ENCODE peak calls at places on chromosomes 13 and 19, in nine cellular contexts. One of them, this sample, is unnamed.
A peak's percentile ranks its signal among the peaks of the same experiment; 100 is the strongest.

GRCh38 chr13:98570929-98571372 is 6.0 kb downstream of the STK24 start:
- DNase-seq in mucosa of descending colon: peak; percentile 55
- DNase-seq in left ventricle myocardium inferior: no peak
- DNase-seq in choroid plexus epithelial cell: peak; percentile 35
- DNase-seq in Peyer's patch: peak; percentile 72
- DNase-seq in transverse colon: peak; percentile 61
- DNase-seq in AG04449: no peak
- DNase-seq in mesothelial cell of epicardium: no peak
- DNase-seq in heart left ventricle: no peak
- DNase-seq in this sample: peak; percentile 81

GRCh38 chr13:109569938-109570711 is 216.3 kb downstream of the IRS2 start:
- DNase-seq in left ventricle myocardium inferior: no peak
- DNase-seq in mesothelial cell of epicardium: no peak
- DNase-seq in choroid plexus epithelial cell: peak; percentile 16
- DNase-seq in mucosa of descending colon: no peak
- DNase-seq in AG04449: no peak
- DNase-seq in heart left ventricle: no peak
- DNase-seq in Peyer's patch: no peak
- DNase-seq in transverse colon: no peak
- DNase-seq in this sample: peak; percentile 20

GRCh38 chr13:50543767-50544166 is 299.7 kb downstream of the DLEU7 start:
- DNase-seq in mucosa of descending colon: no peak
- DNase-seq in heart left ventricle: no peak
- DNase-seq in choroid plexus epithelial cell: peak; percentile 91
- DNase-seq in mesothelial cell of epicardium: no peak
- DNase-seq in Peyer's patch: no peak
- DNase-seq in transverse colon: no peak
- DNase-seq in left ventricle myocardium inferior: no peak
- DNase-seq in AG04449: peak; percentile 65
- DNase-seq in this sample: no peak

GRCh38 chr19:45779231-45780145 is 2.8 kb downstream of the DMPK start:
- DNase-seq in mesothelial cell of epicardium: peak; percentile 93
- DNase-seq in AG04449: no peak
- DNase-seq in heart left ventricle: peak; percentile 80
- DNase-seq in transverse colon: peak; percentile 97
- DNase-seq in mucosa of descending colon: peak; percentile 99
- DNase-seq in left ventricle myocardium inferior: peak; percentile 78
- DNase-seq in choroid plexus epithelial cell: peak; percentile 52
- DNase-seq in Peyer's patch: peak; percentile 84
- DNase-seq in this sample: peak; percentile 96

GRCh38 chr19:50794074-50794777 is 4.0 kb downstream of the ACP4 start:
- DNase-seq in Peyer's patch: no peak
- DNase-seq in mesothelial cell of epicardium: no peak
- DNase-seq in mucosa of descending colon: peak; percentile 66
- DNase-seq in heart left ventricle: no peak
- DNase-seq in choroid plexus epithelial cell: peak; percentile 12
- DNase-seq in AG04449: no peak
- DNase-seq in transverse colon: peak; percentile 38
- DNase-seq in left ventricle myocardium inferior: no peak
- DNase-seq in this sample: peak; percentile 72

GRCh38 chr13:78758549-78758948 is 99.6 kb upstream of the OBI1 start:
- DNase-seq in AG04449: no peak
- DNase-seq in mucosa of descending colon: no peak
- DNase-seq in heart left ventricle: no peak
- DNase-seq in mesothelial cell of epicardium: no peak
- DNase-seq in choroid plexus epithelial cell: no peak
- DNase-seq in transverse colon: no peak
- DNase-seq in Peyer's patch: no peak
- DNase-seq in left ventricle myocardium inferior: no peak
- DNase-seq in this sample: no peak

GRCh38 chr19:16624236-16624635 is 3.8 kb downstream of the MED26 start:
- DNase-seq in mucosa of descending colon: no peak
- DNase-seq in Peyer's patch: no peak
- DNase-seq in AG04449: no peak
- DNase-seq in heart left ventricle: no peak
- DNase-seq in choroid plexus epithelial cell: no peak
- DNase-seq in mesothelial cell of epicardium: no peak
- DNase-seq in left ventricle myocardium inferior: no peak
- DNase-seq in transverse colon: no peak
- DNase-seq in this sample: no peak

GRCh38 chr19:6828306-6828697 is 55.8 kb downstream of the VAV1 start:
- DNase-seq in transverse colon: no peak
- DNase-seq in AG04449: no peak
- DNase-seq in mucosa of descending colon: no peak
- DNase-seq in left ventricle myocardium inferior: no peak
- DNase-seq in heart left ventricle: no peak
- DNase-seq in choroid plexus epithelial cell: no peak
- DNase-seq in Peyer's patch: no peak
- DNase-seq in mesothelial cell of epicardium: no peak
- DNase-seq in this sample: no peak

GRCh38 chr19:18879579-18880373 is 16.2 kb downstream of the CERS1 start:
- DNase-seq in choroid plexus epithelial cell: peak; percentile 15
- DNase-seq in AG04449: no peak
- DNase-seq in mesothelial cell of epicardium: no peak
- DNase-seq in heart left ventricle: no peak
- DNase-seq in mucosa of descending colon: peak; percentile 89
- DNase-seq in left ventricle myocardium inferior: no peak
- DNase-seq in transverse colon: peak; percentile 87
- DNase-seq in Peyer's patch: no peak
- DNase-seq in this sample: no peak

GRCh38 chr19:35436477-35437141 is 11.4 kb upstream of the FFAR2 start:
- DNase-seq in mucosa of descending colon: peak; percentile 57
- DNase-seq in Peyer's patch: no peak
- DNase-seq in mesothelial cell of epicardium: no peak
- DNase-seq in AG04449: no peak
- DNase-seq in choroid plexus epithelial cell: peak; percentile 40
- DNase-seq in transverse colon: peak; percentile 46
- DNase-seq in left ventricle myocardium inferior: no peak
- DNase-seq in heart left ventricle: no peak
- DNase-seq in this sample: peak; percentile 50

GRCh38 chr19:35742121-35742724 is at the start of gene IGFLR1:
- DNase-seq in heart left ventricle: no peak
- DNase-seq in mucosa of descending colon: no peak
- DNase-seq in mesothelial cell of epicardium: no peak
- DNase-seq in choroid plexus epithelial cell: no peak
- DNase-seq in AG04449: no peak
- DNase-seq in Peyer's patch: peak; percentile 81
- DNase-seq in left ventricle myocardium inferior: no peak
- DNase-seq in transverse colon: peak; percentile 67
- DNase-seq in this sample: peak; percentile 70

GRCh38 chr13:42364613-42365000 is 92.7 kb downstream of the AKAP11 start:
- DNase-seq in Peyer's patch: no peak
- DNase-seq in heart left ventricle: no peak
- DNase-seq in transverse colon: no peak
- DNase-seq in mesothelial cell of epicardium: no peak
- DNase-seq in AG04449: no peak
- DNase-seq in mucosa of descending colon: no peak
- DNase-seq in choroid plexus epithelial cell: peak; percentile 63
- DNase-seq in left ventricle myocardium inferior: no peak
- DNase-seq in this sample: no peak

GRCh38 chr13:24196593-24197197 is 36.2 kb downstream of the SPATA13 start:
- DNase-seq in AG04449: no peak
- DNase-seq in left ventricle myocardium inferior: no peak
- DNase-seq in heart left ventricle: no peak
- DNase-seq in mesothelial cell of epicardium: no peak
- DNase-seq in Peyer's patch: no peak
- DNase-seq in mucosa of descending colon: no peak
- DNase-seq in transverse colon: no peak
- DNase-seq in choroid plexus epithelial cell: no peak
- DNase-seq in this sample: no peak

GRCh38 chr13:42047561-42048322 is 706 bp upstream of the DGKH start:
- DNase-seq in heart left ventricle: peak; percentile 53
- DNase-seq in AG04449: no peak
- DNase-seq in transverse colon: peak; percentile 76
- DNase-seq in left ventricle myocardium inferior: peak; percentile 29
- DNase-seq in Peyer's patch: no peak
- DNase-seq in mesothelial cell of epicardium: peak; percentile 51
- DNase-seq in mucosa of descending colon: peak; percentile 80
- DNase-seq in choroid plexus epithelial cell: peak; percentile 71
- DNase-seq in this sample: peak; percentile 69

GRCh38 chr13:90414691-90415596 is 932.5 kb upstream of the MIR17HG start:
- DNase-seq in mesothelial cell of epicardium: no peak
- DNase-seq in mucosa of descending colon: no peak
- DNase-seq in Peyer's patch: no peak
- DNase-seq in transverse colon: no peak
- DNase-seq in heart left ventricle: no peak
- DNase-seq in AG04449: peak; percentile 7
- DNase-seq in choroid plexus epithelial cell: peak; percentile 89
- DNase-seq in left ventricle myocardium inferior: no peak
- DNase-seq in this sample: no peak

GRCh38 chr19:46944918-46945628 is 74.6 kb upstream of the NPAS1 start:
- DNase-seq in left ventricle myocardium inferior: peak; percentile 77
- DNase-seq in mucosa of descending colon: peak; percentile 62
- DNase-seq in Peyer's patch: no peak
- DNase-seq in heart left ventricle: peak; percentile 80
- DNase-seq in mesothelial cell of epicardium: no peak
- DNase-seq in choroid plexus epithelial cell: peak; percentile 76
- DNase-seq in transverse colon: peak; percentile 46
- DNase-seq in AG04449: no peak
- DNase-seq in this sample: no peak

GRCh38 chr19:39412100-39412866 is at the start of gene PLEKHG2:
- DNase-seq in heart left ventricle: peak; percentile 98
- DNase-seq in choroid plexus epithelial cell: peak; percentile 100
- DNase-seq in AG04449: peak; percentile 99
- DNase-seq in transverse colon: peak; percentile 97
- DNase-seq in left ventricle myocardium inferior: peak; percentile 95
- DNase-seq in mesothelial cell of epicardium: peak; percentile 100
- DNase-seq in mucosa of descending colon: peak; percentile 98
- DNase-seq in Peyer's patch: peak; percentile 97
- DNase-seq in this sample: peak; percentile 98

GRCh38 chr19:39413903-39414608 is 1.6 kb downstream of the PLEKHG2 start:
- DNase-seq in mucosa of descending colon: no peak
- DNase-seq in heart left ventricle: peak; percentile 40
- DNase-seq in AG04449: no peak
- DNase-seq in left ventricle myocardium inferior: no peak
- DNase-seq in choroid plexus epithelial cell: no peak
- DNase-seq in Peyer's patch: no peak
- DNase-seq in mesothelial cell of epicardium: no peak
- DNase-seq in transverse colon: peak; percentile 31
- DNase-seq in this sample: no peak

GRCh38 chr19:39413269-39413902 is 917 bp downstream of the PLEKHG2 start:
- DNase-seq in mucosa of descending colon: peak; percentile 66
- DNase-seq in AG04449: no peak
- DNase-seq in choroid plexus epithelial cell: peak; percentile 50
- DNase-seq in left ventricle myocardium inferior: peak; percentile 83
- DNase-seq in mesothelial cell of epicardium: peak; percentile 73
- DNase-seq in transverse colon: peak; percentile 58
- DNase-seq in heart left ventricle: peak; percentile 84
- DNase-seq in Peyer's patch: peak; percentile 49
- DNase-seq in this sample: no peak

GRCh38 chr19:39411832-39412099 is 703 bp upstream of the PLEKHG2 start:
- DNase-seq in AG04449: no peak
- DNase-seq in choroid plexus epithelial cell: peak; percentile 96
- DNase-seq in Peyer's patch: peak; percentile 96
- DNase-seq in mucosa of descending colon: peak; percentile 92
- DNase-seq in heart left ventricle: peak; percentile 88
- DNase-seq in mesothelial cell of epicardium: peak; percentile 92
- DNase-seq in transverse colon: peak; percentile 96
- DNase-seq in left ventricle myocardium inferior: peak; percentile 93
- DNase-seq in this sample: peak; percentile 57

GRCh38 chr19:39412867-39413268 is 399 bp downstream of the PLEKHG2 start:
- DNase-seq in transverse colon: no peak
- DNase-seq in left ventricle myocardium inferior: no peak
- DNase-seq in mucosa of descending colon: no peak
- DNase-seq in AG04449: no peak
- DNase-seq in choroid plexus epithelial cell: no peak
- DNase-seq in mesothelial cell of epicardium: peak; percentile 63
- DNase-seq in Peyer's patch: peak; percentile 47
- DNase-seq in heart left ventricle: no peak
- DNase-seq in this sample: no peak
- TF ChIP-seq CTCF in transverse colon: no peak
- TF ChIP-seq CTCF in left ventricle myocardium inferior: peak; percentile 6
- TF ChIP-seq CTCF in mucosa of descending colon: no peak
- TF ChIP-seq CTCF in AG04449: no peak
- TF ChIP-seq CTCF in choroid plexus epithelial cell: no peak
- TF ChIP-seq CTCF in mesothelial cell of epicardium: peak; percentile 38
- TF ChIP-seq CTCF in Peyer's patch: no peak
- TF ChIP-seq CTCF in heart left ventricle: no peak
- TF ChIP-seq CTCF in this sample: no peak

DNA sequence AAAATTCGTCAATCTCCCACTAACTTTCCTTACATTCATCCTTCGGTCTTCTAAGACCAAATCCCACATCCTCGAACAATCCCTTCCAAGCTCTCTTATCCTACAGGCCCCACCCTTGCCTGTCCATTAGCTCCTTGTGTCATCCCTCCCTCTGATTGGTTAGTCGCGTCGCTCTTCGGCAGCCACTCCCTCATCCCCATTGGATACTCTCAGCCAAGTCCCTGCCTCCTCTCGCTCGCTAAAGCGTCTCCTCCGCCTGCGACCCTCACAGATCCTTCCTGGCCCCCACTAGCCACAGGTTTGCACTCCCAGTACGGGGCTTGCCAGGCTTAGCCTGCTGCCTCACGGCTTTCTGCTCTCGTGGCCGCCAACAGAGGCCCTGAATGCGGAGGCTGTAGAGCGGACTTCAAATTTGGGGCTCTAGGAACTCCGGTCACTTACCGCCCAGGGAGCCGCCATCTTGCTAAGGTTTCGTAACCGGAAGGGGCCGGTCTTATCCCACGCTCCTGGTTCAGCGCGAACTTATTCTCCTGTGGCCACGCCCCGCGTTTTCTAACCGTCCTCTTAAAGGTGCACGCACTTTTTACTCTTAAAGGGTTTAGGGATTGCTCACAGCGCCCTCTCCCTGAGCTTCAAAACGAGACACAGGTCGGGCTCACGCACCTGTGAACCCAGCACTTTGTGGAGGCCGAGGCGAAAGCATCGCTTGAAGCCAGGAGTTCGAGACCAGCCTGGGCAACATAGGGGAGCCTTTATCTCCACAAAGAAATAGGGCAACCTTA is at the start of gene DMAC2:
- DNase-seq in Peyer's patch: peak; percentile 98
- DNase-seq in AG04449: peak; percentile 80
- DNase-seq in transverse colon: peak; percentile 99
- DNase-seq in mesothelial cell of epicardium: peak; percentile 87
- DNase-seq in left ventricle myocardium inferior: peak; percentile 98
- DNase-seq in choroid plexus epithelial cell: peak; percentile 99
- DNase-seq in mucosa of descending colon: peak; percentile 95
- DNase-seq in heart left ventricle: peak; percentile 98
- DNase-seq in this sample: peak; percentile 92
- TF ChIP-seq CTCF in Peyer's patch: peak; percentile 68
- TF ChIP-seq CTCF in AG04449: peak; percentile 48
- TF ChIP-seq CTCF in transverse colon: peak; percentile 45
- TF ChIP-seq CTCF in mesothelial cell of epicardium: no peak
- TF ChIP-seq CTCF in left ventricle myocardium inferior: peak; percentile 65
- TF ChIP-seq CTCF in choroid plexus epithelial cell: peak; percentile 61
- TF ChIP-seq CTCF in mucosa of descending colon: peak; percentile 27
- TF ChIP-seq CTCF in heart left ventricle: peak; percentile 27
- TF ChIP-seq CTCF in this sample: peak; percentile 65

GRCh38 chr13:64223016-64223415 is 2807.4 kb upstream of the PCDH20 start:
- DNase-seq in Peyer's patch: no peak
- DNase-seq in transverse colon: no peak
- DNase-seq in mucosa of descending colon: no peak
- DNase-seq in mesothelial cell of epicardium: no peak
- DNase-seq in left ventricle myocardium inferior: no peak
- DNase-seq in choroid plexus epithelial cell: no peak
- DNase-seq in AG04449: no peak
- DNase-seq in heart left ventricle: no peak
- DNase-seq in this sample: no peak
- TF ChIP-seq CTCF in Peyer's patch: no peak
- TF ChIP-seq CTCF in transverse colon: no peak
- TF ChIP-seq CTCF in mucosa of descending colon: no peak
- TF ChIP-seq CTCF in mesothelial cell of epicardium: no peak
- TF ChIP-seq CTCF in left ventricle myocardium inferior: no peak
- TF ChIP-seq CTCF in choroid plexus epithelial cell: no peak
- TF ChIP-seq CTCF in AG04449: no peak
- TF ChIP-seq CTCF in heart left ventricle: no peak
- TF ChIP-seq CTCF in this sample: no peak

GRCh38 chr13:34779171-34779570 is 162.9 kb upstream of the NBEA start:
- DNase-seq in left ventricle myocardium inferior: no peak
- DNase-seq in heart left ventricle: no peak
- DNase-seq in AG04449: no peak
- DNase-seq in choroid plexus epithelial cell: no peak
- DNase-seq in mesothelial cell of epicardium: no peak
- DNase-seq in Peyer's patch: no peak
- DNase-seq in transverse colon: no peak
- DNase-seq in mucosa of descending colon: no peak
- DNase-seq in this sample: no peak
- TF ChIP-seq CTCF in left ventricle myocardium inferior: no peak
- TF ChIP-seq CTCF in heart left ventricle: no peak
- TF ChIP-seq CTCF in AG04449: no peak
- TF ChIP-seq CTCF in choroid plexus epithelial cell: peak; percentile 15
- TF ChIP-seq CTCF in mesothelial cell of epicardium: no peak
- TF ChIP-seq CTCF in Peyer's patch: no peak
- TF ChIP-seq CTCF in transverse colon: no peak
- TF ChIP-seq CTCF in mucosa of descending colon: no peak
- TF ChIP-seq CTCF in this sample: no peak

This sample was measured in GM10248.